ENCODE peak calls at places on chromosomes 16 and 17, in eight cellular contexts. One of them, this sample, is unnamed.

GRCh38 chr16:85316321-85316919 is 204.1 kb upstream of the CIBAR2 start:
- DNase-seq in astrocyte of the spinal cord: peak
- DNase-seq in GM20000: peak
- DNase-seq in neural crest cell: peak
- DNase-seq in AG10803: peak
- DNase-seq in Peyer's patch: peak
- DNase-seq in uterus: no peak
- DNase-seq in thoracic aorta: no peak
- DNase-seq in this sample: no peak

GRCh38 chr16:67428146-67428731 is 2.7 kb upstream of the HSD11B2 start:
- DNase-seq in astrocyte of the spinal cord: peak
- DNase-seq in GM20000: peak
- DNase-seq in neural crest cell: peak
- DNase-seq in AG10803: peak
- DNase-seq in Peyer's patch: peak
- DNase-seq in uterus: peak
- DNase-seq in thoracic aorta: no peak
- DNase-seq in this sample: peak

GRCh38 chr16:24541534-24541933 is 2.2 kb downstream of the RBBP6 start:
- DNase-seq in astrocyte of the spinal cord: peak
- DNase-seq in GM20000: peak
- DNase-seq in neural crest cell: no peak
- DNase-seq in AG10803: no peak
- DNase-seq in Peyer's patch: no peak
- DNase-seq in uterus: no peak
- DNase-seq in thoracic aorta: no peak
- DNase-seq in this sample: no peak

GRCh38 chr17:82775033-82775823 is 23.4 kb downstream of the TBCD start:
- DNase-seq in astrocyte of the spinal cord: peak
- DNase-seq in GM20000: peak
- DNase-seq in neural crest cell: peak
- DNase-seq in AG10803: peak
- DNase-seq in Peyer's patch: peak
- DNase-seq in uterus: peak
- DNase-seq in thoracic aorta: no peak
- DNase-seq in this sample: peak

GRCh38 chr16:1773703-1774455 is 945 bp upstream of the MRPS34 start:
- DNase-seq in astrocyte of the spinal cord: peak
- DNase-seq in GM20000: no peak
- DNase-seq in neural crest cell: no peak
- DNase-seq in AG10803: peak
- DNase-seq in Peyer's patch: peak
- DNase-seq in uterus: no peak
- DNase-seq in thoracic aorta: no peak
- DNase-seq in this sample: no peak

GRCh38 chr17:48612854-48613691 is 2.0 kb downstream of the HOXB8 start:
- DNase-seq in astrocyte of the spinal cord: peak
- DNase-seq in GM20000: peak
- DNase-seq in neural crest cell: no peak
- DNase-seq in AG10803: no peak
- DNase-seq in Peyer's patch: no peak
- DNase-seq in uterus: no peak
- DNase-seq in thoracic aorta: no peak
- DNase-seq in this sample: peak

GRCh38 chr17:55265434-55266021 is 768 bp downstream of the HLF start:
- DNase-seq in astrocyte of the spinal cord: no peak
- DNase-seq in GM20000: peak
- DNase-seq in neural crest cell: no peak
- DNase-seq in AG10803: no peak
- DNase-seq in Peyer's patch: peak
- DNase-seq in uterus: peak
- DNase-seq in thoracic aorta: no peak
- DNase-seq in this sample: peak

GRCh38 chr16:84813141-84813933 is 6.4 kb upstream of the CRISPLD2 start:
- DNase-seq in astrocyte of the spinal cord: no peak
- DNase-seq in GM20000: no peak
- DNase-seq in neural crest cell: no peak
- DNase-seq in AG10803: no peak
- DNase-seq in Peyer's patch: no peak
- DNase-seq in uterus: no peak
- DNase-seq in thoracic aorta: no peak
- DNase-seq in this sample: no peak

GRCh38 chr17:5668557-5669138 is 84.3 kb upstream of the NLRP1 start:
- DNase-seq in astrocyte of the spinal cord: no peak
- DNase-seq in GM20000: no peak
- DNase-seq in neural crest cell: no peak
- DNase-seq in AG10803: no peak
- DNase-seq in Peyer's patch: no peak
- DNase-seq in uterus: no peak
- DNase-seq in thoracic aorta: no peak
- DNase-seq in this sample: no peak

GRCh38 chr17:82126479-82127314 is 28.7 kb upstream of the FASN start:
- DNase-seq in astrocyte of the spinal cord: no peak
- DNase-seq in GM20000: no peak
- DNase-seq in neural crest cell: no peak
- DNase-seq in AG10803: no peak
- DNase-seq in Peyer's patch: peak
- DNase-seq in uterus: no peak
- DNase-seq in thoracic aorta: no peak
- DNase-seq in this sample: no peak

GRCh38 chr16:89498839-89499238 is 8.5 kb upstream of the ANKRD11 start:
- DNase-seq in astrocyte of the spinal cord: no peak
- DNase-seq in GM20000: no peak
- DNase-seq in neural crest cell: no peak
- DNase-seq in AG10803: peak
- DNase-seq in Peyer's patch: no peak
- DNase-seq in uterus: peak
- DNase-seq in thoracic aorta: no peak
- DNase-seq in this sample: peak

GRCh38 chr17:62688398-62689140 is 61.1 kb downstream of the MRC2 start:
- DNase-seq in astrocyte of the spinal cord: no peak
- DNase-seq in GM20000: no peak
- DNase-seq in neural crest cell: no peak
- DNase-seq in AG10803: no peak
- DNase-seq in Peyer's patch: no peak
- DNase-seq in uterus: no peak
- DNase-seq in thoracic aorta: no peak
- DNase-seq in this sample: peak

GRCh38 chr17:74730491-74731346 is 6.3 kb upstream of the RAB37 start:
- DNase-seq in astrocyte of the spinal cord: no peak
- DNase-seq in GM20000: no peak
- DNase-seq in neural crest cell: no peak
- DNase-seq in AG10803: no peak
- DNase-seq in Peyer's patch: peak
- DNase-seq in uterus: no peak
- DNase-seq in thoracic aorta: no peak
- DNase-seq in this sample: no peak

GRCh38 chr16:27728691-27729090 is 178.7 kb downstream of the KATNIP start:
- DNase-seq in astrocyte of the spinal cord: no peak
- DNase-seq in GM20000: no peak
- DNase-seq in neural crest cell: no peak
- DNase-seq in AG10803: no peak
- DNase-seq in Peyer's patch: no peak
- DNase-seq in uterus: no peak
- DNase-seq in thoracic aorta: no peak
- DNase-seq in this sample: peak

GRCh38 chr16:67872631-67873434 is at the start of gene EDC4:
- DNase-seq in astrocyte of the spinal cord: peak
- DNase-seq in GM20000: peak
- DNase-seq in neural crest cell: peak
- DNase-seq in AG10803: peak
- DNase-seq in Peyer's patch: peak
- DNase-seq in uterus: peak
- DNase-seq in thoracic aorta: peak
- DNase-seq in this sample: peak

GRCh38 chr16:58503166-58503862 is 3.4 kb downstream of the NDRG4 start:
- DNase-seq in astrocyte of the spinal cord: no peak
- DNase-seq in GM20000: no peak
- DNase-seq in neural crest cell: no peak
- DNase-seq in AG10803: no peak
- DNase-seq in Peyer's patch: peak
- DNase-seq in uterus: no peak
- DNase-seq in thoracic aorta: no peak
- DNase-seq in this sample: peak

GRCh38 chr17:79023886-79024771 is at the start of gene C1QTNF1:
- DNase-seq in astrocyte of the spinal cord: no peak
- DNase-seq in GM20000: peak
- DNase-seq in neural crest cell: peak
- DNase-seq in AG10803: no peak
- DNase-seq in Peyer's patch: peak
- DNase-seq in uterus: no peak
- DNase-seq in thoracic aorta: no peak
- DNase-seq in this sample: peak

DNA sequence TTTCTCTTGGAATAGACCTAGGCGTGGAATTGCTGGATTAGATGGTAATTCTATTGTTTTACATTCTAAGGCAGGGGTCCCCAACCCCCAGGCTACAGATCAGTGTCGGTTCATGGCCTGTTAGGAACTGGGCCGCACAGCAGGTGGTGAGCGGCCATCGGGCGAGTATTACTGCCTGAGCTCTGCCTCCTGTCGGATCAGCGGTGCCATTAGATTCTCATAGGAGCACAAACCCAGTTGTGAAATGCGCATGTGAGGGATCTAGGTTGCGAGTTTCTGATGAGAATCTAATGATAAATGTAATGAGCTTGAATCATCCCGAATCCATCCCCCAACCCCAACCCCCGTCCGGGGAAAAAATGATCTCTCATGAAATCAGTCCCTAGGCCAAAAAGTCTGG is 23.0 kb downstream of the NLRC5 start:
- DNase-seq in astrocyte of the spinal cord: no peak
- DNase-seq in GM20000: no peak
- DNase-seq in neural crest cell: no peak
- DNase-seq in AG10803: no peak
- DNase-seq in Peyer's patch: no peak
- DNase-seq in uterus: no peak
- DNase-seq in thoracic aorta: no peak
- DNase-seq in this sample: no peak
- TF ChIP-seq CTCF in astrocyte of the spinal cord: no peak
- TF ChIP-seq CTCF in GM20000: no peak
- TF ChIP-seq CTCF in neural crest cell: no peak
- TF ChIP-seq CTCF in AG10803: no peak
- TF ChIP-seq CTCF in Peyer's patch: no peak
- TF ChIP-seq CTCF in uterus: no peak
- TF ChIP-seq CTCF in thoracic aorta: no peak
- TF ChIP-seq CTCF in this sample: no peak

DNA sequence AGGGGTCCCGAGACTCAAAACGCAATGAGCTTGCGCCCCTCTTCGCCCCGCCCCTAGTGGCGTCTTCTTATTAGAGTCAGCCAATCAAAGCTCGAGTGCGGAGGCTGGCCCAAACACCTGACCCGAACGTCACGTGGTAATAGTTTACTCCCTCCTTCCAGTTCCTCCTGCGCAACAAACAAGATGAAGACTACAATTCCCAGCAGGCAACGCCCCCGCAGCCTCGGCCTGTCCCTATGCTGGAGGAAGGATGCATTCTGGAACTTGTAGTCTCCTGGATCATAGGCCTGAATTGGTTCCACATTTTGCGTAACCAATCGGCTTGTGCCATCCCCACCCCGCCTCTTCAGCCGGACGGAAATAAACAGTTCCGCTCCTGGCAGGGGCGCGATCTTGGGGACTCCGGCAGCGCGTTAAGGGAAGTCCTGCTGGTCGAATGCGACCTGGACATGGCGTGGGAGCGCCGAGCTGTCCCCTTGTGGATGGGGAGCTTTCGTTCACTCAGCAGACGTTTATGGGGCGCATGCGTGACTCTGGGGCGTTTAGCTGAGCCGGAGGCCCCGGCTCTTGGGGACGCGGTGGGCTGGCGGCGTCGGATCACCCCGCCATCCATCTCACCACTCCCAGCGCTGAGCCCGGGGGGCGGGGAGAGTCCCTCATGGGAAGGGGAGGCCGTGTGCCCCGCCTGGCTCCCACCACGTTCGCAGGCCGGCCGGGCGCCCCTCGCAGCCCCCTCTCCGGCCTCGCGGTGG is at the start of gene WBP2:
- DNase-seq in astrocyte of the spinal cord: peak
- DNase-seq in GM20000: peak
- DNase-seq in neural crest cell: peak
- DNase-seq in AG10803: peak
- DNase-seq in Peyer's patch: peak
- DNase-seq in uterus: peak
- DNase-seq in thoracic aorta: peak
- DNase-seq in this sample: peak
- TF ChIP-seq CTCF in astrocyte of the spinal cord: peak
- TF ChIP-seq CTCF in GM20000: peak
- TF ChIP-seq CTCF in neural crest cell: peak
- TF ChIP-seq CTCF in AG10803: peak
- TF ChIP-seq CTCF in Peyer's patch: peak
- TF ChIP-seq CTCF in uterus: peak
- TF ChIP-seq CTCF in thoracic aorta: peak
- TF ChIP-seq CTCF in this sample: peak

DNA sequence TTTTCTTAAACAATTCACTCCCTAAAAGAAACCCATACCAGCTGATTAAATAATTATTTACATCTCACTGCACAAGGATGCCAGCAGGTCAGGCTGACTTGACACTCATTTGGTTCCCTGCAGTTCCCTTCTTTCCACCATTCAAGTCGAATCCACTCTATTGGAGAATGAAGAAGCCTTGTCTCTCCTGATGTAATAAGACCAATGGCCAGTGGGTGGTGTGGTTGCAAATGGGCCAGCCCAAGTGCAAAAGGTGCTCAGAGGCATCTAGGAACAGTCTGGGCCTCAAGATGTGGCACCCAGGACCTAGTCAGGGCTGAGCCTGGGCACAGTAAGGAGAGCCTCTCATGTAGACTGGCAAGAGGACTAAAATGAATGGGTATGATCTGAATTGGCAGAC is 9.3 kb downstream of the C16orf78 start:
- DNase-seq in astrocyte of the spinal cord: no peak
- DNase-seq in GM20000: no peak
- DNase-seq in neural crest cell: peak
- DNase-seq in AG10803: no peak
- DNase-seq in Peyer's patch: no peak
- DNase-seq in uterus: no peak
- DNase-seq in thoracic aorta: no peak
- DNase-seq in this sample: no peak
- TF ChIP-seq CTCF in astrocyte of the spinal cord: peak
- TF ChIP-seq CTCF in GM20000: peak
- TF ChIP-seq CTCF in neural crest cell: peak
- TF ChIP-seq CTCF in AG10803: no peak
- TF ChIP-seq CTCF in Peyer's patch: no peak
- TF ChIP-seq CTCF in uterus: no peak
- TF ChIP-seq CTCF in thoracic aorta: no peak
- TF ChIP-seq CTCF in this sample: no peak

DNA sequence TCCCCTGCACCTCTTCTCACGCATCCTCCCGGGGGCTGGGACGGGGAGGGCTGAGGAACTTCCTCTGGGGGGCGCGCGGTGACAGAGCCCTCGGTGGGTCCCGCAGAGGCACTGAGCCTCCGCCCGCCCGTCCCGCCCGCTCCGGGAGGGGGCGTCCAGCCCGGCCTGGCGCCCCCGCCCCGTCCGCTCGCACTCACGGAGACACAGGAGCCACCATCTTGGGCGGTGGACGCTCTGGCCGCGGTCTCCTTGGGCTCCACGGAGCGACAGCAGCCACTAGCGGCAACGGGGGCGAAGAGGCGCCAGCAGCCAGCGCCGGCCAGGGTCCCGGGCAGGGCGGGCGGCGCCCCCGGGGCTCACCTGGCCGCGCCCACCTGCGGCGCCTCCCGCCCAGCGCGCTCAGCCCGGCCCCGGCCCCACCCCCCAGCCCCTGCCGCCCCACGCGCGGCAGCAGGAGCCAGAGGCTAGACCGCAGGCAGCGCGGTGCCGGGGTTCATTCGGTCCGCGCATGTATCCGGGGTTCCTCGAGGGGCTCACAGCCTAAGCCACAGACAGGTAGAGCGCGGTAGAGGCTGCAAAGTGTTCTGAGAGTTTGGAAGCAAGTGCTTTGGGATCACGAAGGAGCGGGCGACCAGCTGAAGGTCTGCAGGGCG is at the start of gene C17orf113:
- DNase-seq in astrocyte of the spinal cord: no peak
- DNase-seq in GM20000: peak
- DNase-seq in neural crest cell: peak
- DNase-seq in AG10803: peak
- DNase-seq in Peyer's patch: peak
- DNase-seq in uterus: peak
- DNase-seq in thoracic aorta: no peak
- DNase-seq in this sample: peak
- TF ChIP-seq CTCF in astrocyte of the spinal cord: peak
- TF ChIP-seq CTCF in GM20000: peak
- TF ChIP-seq CTCF in neural crest cell: peak
- TF ChIP-seq CTCF in AG10803: no peak
- TF ChIP-seq CTCF in Peyer's patch: peak
- TF ChIP-seq CTCF in uterus: peak
- TF ChIP-seq CTCF in thoracic aorta: peak
- TF ChIP-seq CTCF in this sample: peak

This sample was measured in kidney.